ENCODE peak calls at places on chromosomes 7 and 10, in four cellular contexts. M, S, V and I are unnamed samples.

GRCh38 chr7:150003304-150003810 is 129.6 kb downstream of the ATP6V0E2 start:
- DNase-seq in M (no peak), S (peak; percentile 0), V (no peak), I (no peak)

GRCh38 chr10:20271490-20271889 is 455.3 kb downstream of the PLXDC2 start:
- DNase-seq in M (no peak), S (no peak), V (no peak), I (no peak)

GRCh38 chr10:46329690-46330016 is 42.9 kb downstream of the ANTXRL start:
- DNase-seq in M (no peak), S (no peak), V (no peak), I (no peak)

GRCh38 chr7:56091591-56091990 is 1.2 kb downstream of the PHKG1 start:
- DNase-seq in M (no peak), S (no peak), V (no peak), I (no peak)

GRCh38 chr10:5325076-5325475 is 39.7 kb upstream of the UCN3 start:
- DNase-seq in M (no peak), S (no peak), V (no peak), I (no peak)

GRCh38 chr10:103547391-103547946 is 54.0 kb downstream of the NEURL1 start:
- DNase-seq in M (no peak), S (no peak), V (no peak), I (no peak)

GRCh38 chr10:71088054-71088453 is 124.3 kb upstream of the UNC5B start:
- DNase-seq in M (no peak), S (no peak), V (no peak), I (no peak)

GRCh38 chr7:45917658-45918057 is 3.4 kb downstream of the IGFBP3 start:
- DNase-seq in M (no peak), S (peak; percentile 78), V (peak; percentile 35), I (peak; percentile 55)

GRCh38 chr7:69708857-69709256 is 110.6 kb downstream of the AUTS2 start:
- DNase-seq in M (no peak), S (peak; percentile 17), V (no peak), I (no peak)

GRCh38 chr10:22253578-22253882 is 35.7 kb upstream of the EBLN1 start:
- DNase-seq in M (no peak), S (no peak), V (no peak), I (no peak)

GRCh38 chr10:22617516-22617915 is 96.9 kb downstream of the PIP4K2A start:
- DNase-seq in M (no peak), S (no peak), V (no peak), I (no peak)

GRCh38 chr7:47757946-47758371 is 176.0 kb upstream of the TNS3 start:
- DNase-seq in M (no peak), S (no peak), V (peak; percentile 67), I (peak; percentile 61)

GRCh38 chr10:132294196-132294520 is 13.6 kb downstream of the STK32C start:
- DNase-seq in M (no peak), S (no peak), V (no peak), I (no peak)

GRCh38 chr7:105693576-105693975 is 112.3 kb upstream of the EFCAB10 start:
- DNase-seq in M (no peak), S (no peak), V (no peak), I (no peak)

GRCh38 chr7:24668922-24669635 is 88.2 kb downstream of the GSDME start:
- DNase-seq in M (peak; percentile 45), S (no peak), V (peak; percentile 57), I (peak; percentile 57)

GRCh38 chr7:77538186-77538907 is 1.3 kb downstream of the PTPN12 start:
- DNase-seq in M (peak; percentile 73), S (peak; percentile 92), V (peak; percentile 89), I (peak; percentile 94)

GRCh38 chr10:79191951-79192676 is 123.3 kb downstream of the ZMIZ1 start:
- DNase-seq in M (no peak), S (no peak), V (no peak), I (no peak)

GRCh38 chr10:46294641-46295230 is 7.9 kb downstream of the ANTXRL start:
- DNase-seq in M (no peak), S (no peak), V (no peak), I (no peak)

DNA sequence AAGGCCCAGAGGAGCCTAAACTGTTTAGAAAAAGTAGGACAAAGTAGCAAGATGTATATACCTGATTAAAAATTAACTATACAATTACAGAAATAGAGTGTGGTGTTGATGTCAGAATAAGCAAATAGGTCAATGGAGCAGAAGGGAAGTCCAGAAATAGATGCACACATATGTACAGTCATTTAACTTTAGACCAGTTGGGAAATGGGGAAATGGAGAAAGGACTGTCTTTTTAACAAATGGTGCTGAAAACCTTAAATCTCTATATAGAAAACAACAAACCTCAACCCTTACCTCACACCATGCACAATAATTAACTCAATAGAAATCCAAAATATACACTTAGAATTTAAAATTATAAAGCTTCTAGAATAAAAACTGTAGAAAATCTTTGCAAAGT is 72.2 kb downstream of the CH25H start:
- DNase-seq in M (no peak), S (no peak), V (no peak), I (no peak)
- H3K27ac ChIP-seq in M (no peak overlapping the region), S (no peak overlapping the region), V (no peak overlapping the region), I (no peak overlapping the region)

GRCh38 chr10:110824660-110825059 is 47.1 kb upstream of the PDCD4 start:
- DNase-seq in M (no peak), S (no peak), V (no peak), I (no peak)
- H3K27ac ChIP-seq in M (no peak overlapping the region), S (no peak overlapping the region), V (no peak overlapping the region), I (no peak overlapping the region)

DNA sequence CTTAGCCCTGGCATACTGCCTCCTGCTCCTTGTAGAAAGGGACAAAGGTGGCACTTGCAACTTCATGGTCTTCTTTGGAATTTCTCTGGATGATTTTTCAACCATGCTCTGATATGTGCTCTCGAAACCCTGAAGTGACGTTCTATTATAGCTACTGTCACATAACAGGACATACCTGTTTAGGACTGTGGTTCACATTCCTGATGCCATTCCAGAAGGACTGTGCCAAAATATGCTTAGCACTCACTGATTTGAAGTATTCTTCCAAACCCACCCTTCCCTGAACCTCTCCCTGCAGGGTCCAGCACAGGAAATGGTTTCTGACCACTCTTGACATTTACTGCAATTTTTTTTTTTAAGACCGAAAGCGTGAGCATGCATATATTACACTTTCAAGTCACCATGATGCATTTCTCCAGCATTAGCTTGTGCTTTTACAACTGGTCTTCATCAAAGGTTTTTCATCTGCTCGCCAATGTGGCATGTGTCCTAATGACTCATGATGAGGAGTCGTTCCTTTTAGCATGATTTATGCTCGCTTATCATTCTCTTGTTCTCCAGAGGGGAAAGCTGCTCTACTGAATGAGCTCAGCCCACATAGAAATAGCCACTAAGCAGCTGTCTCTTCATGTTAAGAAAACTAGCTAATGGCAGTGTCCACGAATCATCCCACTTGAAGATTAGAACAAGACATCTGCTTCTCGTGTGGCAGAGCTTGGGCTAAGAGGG is 135.2 kb downstream of the ADAM12 start:
- DNase-seq in M (peak; percentile 90), S (peak; percentile 19), V (peak; percentile 70), I (peak; percentile 59)
- H3K27ac ChIP-seq in M (peak overlapping the region; percentile 84), S (peak overlapping the region; percentile 37), V (no peak overlapping the region), I (peak overlapping the region; percentile 77)

GRCh38 chr10:43824934-43825333 is 176.3 kb upstream of the ZNF32 start:
- DNase-seq in M (no peak), S (no peak), V (no peak), I (no peak)
- H3K27ac ChIP-seq in M (no peak overlapping the region), S (no peak overlapping the region), V (no peak overlapping the region), I (no peak overlapping the region)

GRCh38 chr10:101723176-101723575 is 28.2 kb upstream of the FBXW4 start:
- DNase-seq in M (no peak), S (no peak), V (no peak), I (no peak)

GRCh38 chr10:101725843-101726242 is 30.9 kb upstream of the FBXW4 start:
- DNase-seq in M (no peak), S (no peak), V (no peak), I (no peak)

GRCh38 chr10:101725296-101725695 is 30.3 kb upstream of the FBXW4 start:
- DNase-seq in M (no peak), S (no peak), V (no peak), I (no peak)

GRCh38 chr10:101721806-101722205 is 26.8 kb upstream of the FBXW4 start:
- DNase-seq in M (no peak), S (no peak), V (no peak), I (no peak)

GRCh38 chr10:101724446-101724845 is 29.5 kb upstream of the FBXW4 start:
- DNase-seq in M (no peak), S (no peak), V (no peak), I (no peak)
- H3K27ac ChIP-seq in M (no peak overlapping the region), S (no peak overlapping the region), V (no peak overlapping the region), I (no peak overlapping the region)